ENCODE peak calls at places on chromosomes 11 and 22, in five cellular contexts. One of them, this sample, is unnamed.

GRCh38 chr22:49577168-49578060 is 250.3 kb downstream of the BRD1 start:
- DNase-seq in skeletal muscle cell: no peak
- DNase-seq in ovary: no peak
- DNase-seq in mesenchymal stem cell: no peak
- DNase-seq in fibroblast of lung: no peak
- DNase-seq in this sample: no peak

GRCh38 chr11:114081641-114082414 is 22.3 kb downstream of the ZBTB16 start:
- DNase-seq in skeletal muscle cell: peak; percentile 64
- DNase-seq in ovary: no peak
- DNase-seq in mesenchymal stem cell: peak; percentile 84
- DNase-seq in fibroblast of lung: peak; percentile 90
- DNase-seq in this sample: peak; percentile 71

GRCh38 chr11:69526453-69526810 is 45.0 kb downstream of the LINC01488 start:
- DNase-seq in skeletal muscle cell: no peak
- DNase-seq in ovary: no peak
- DNase-seq in mesenchymal stem cell: no peak
- DNase-seq in fibroblast of lung: no peak
- DNase-seq in this sample: no peak

GRCh38 chr11:30526558-30526957 is 59.6 kb downstream of the MPPED2 start:
- DNase-seq in skeletal muscle cell: no peak
- DNase-seq in ovary: no peak
- DNase-seq in mesenchymal stem cell: no peak
- DNase-seq in fibroblast of lung: no peak
- DNase-seq in this sample: no peak

GRCh38 chr22:47571616-47572015 is 809.2 kb downstream of the TBC1D22A start:
- DNase-seq in skeletal muscle cell: no peak
- DNase-seq in ovary: no peak
- DNase-seq in mesenchymal stem cell: no peak
- DNase-seq in fibroblast of lung: no peak
- DNase-seq in this sample: no peak

GRCh38 chr11:92276773-92277172 is 52.2 kb downstream of the FAT3 start:
- DNase-seq in skeletal muscle cell: no peak
- DNase-seq in ovary: no peak
- DNase-seq in mesenchymal stem cell: peak; percentile 30
- DNase-seq in fibroblast of lung: peak; percentile 65
- DNase-seq in this sample: peak; percentile 41

GRCh38 chr11:128587415-128587814 is at the start of gene ETS1:
- DNase-seq in skeletal muscle cell: no peak
- DNase-seq in ovary: no peak
- DNase-seq in mesenchymal stem cell: peak; percentile 27
- DNase-seq in fibroblast of lung: peak; percentile 27
- DNase-seq in this sample: no peak

GRCh38 chr11:11347583-11347982 is 5.5 kb downstream of the CSNK2A3 start:
- DNase-seq in skeletal muscle cell: no peak
- DNase-seq in ovary: no peak
- DNase-seq in mesenchymal stem cell: no peak
- DNase-seq in fibroblast of lung: no peak
- DNase-seq in this sample: no peak

GRCh38 chr22:18000441-18001039 is 23.8 kb downstream of the MICAL3 start:
- DNase-seq in skeletal muscle cell: no peak
- DNase-seq in ovary: peak; percentile 47
- DNase-seq in mesenchymal stem cell: peak; percentile 65
- DNase-seq in fibroblast of lung: no peak
- DNase-seq in this sample: no peak

GRCh38 chr11:72377596-72377995 is 56.7 kb downstream of the CLPB start:
- DNase-seq in skeletal muscle cell: no peak
- DNase-seq in ovary: no peak
- DNase-seq in mesenchymal stem cell: no peak
- DNase-seq in fibroblast of lung: no peak
- DNase-seq in this sample: no peak

GRCh38 chr22:44384981-44385610 is 72.3 kb upstream of the SHISAL1 start:
- DNase-seq in skeletal muscle cell: no peak
- DNase-seq in ovary: peak; percentile 14
- DNase-seq in mesenchymal stem cell: no peak
- DNase-seq in fibroblast of lung: no peak
- DNase-seq in this sample: no peak

GRCh38 chr11:126308271-126308671 is 4.4 kb downstream of the DCPS start:
- DNase-seq in skeletal muscle cell: no peak
- DNase-seq in ovary: no peak
- DNase-seq in mesenchymal stem cell: no peak
- DNase-seq in fibroblast of lung: no peak
- DNase-seq in this sample: no peak

GRCh38 chr11:1744879-1745700 is 5.3 kb downstream of the IFITM10 start:
- DNase-seq in skeletal muscle cell: no peak
- DNase-seq in ovary: no peak
- DNase-seq in mesenchymal stem cell: no peak
- DNase-seq in fibroblast of lung: no peak
- DNase-seq in this sample: no peak

GRCh38 chr11:94524293-94524692 is 12.0 kb downstream of the C11orf97 start:
- DNase-seq in skeletal muscle cell: no peak
- DNase-seq in ovary: no peak
- DNase-seq in mesenchymal stem cell: no peak
- DNase-seq in fibroblast of lung: no peak
- DNase-seq in this sample: no peak

GRCh38 chr11:46560300-46561025 is 33.4 kb downstream of the AMBRA1 start:
- DNase-seq in skeletal muscle cell: no peak
- DNase-seq in ovary: no peak
- DNase-seq in mesenchymal stem cell: peak; percentile 60
- DNase-seq in fibroblast of lung: peak; percentile 59
- DNase-seq in this sample: peak; percentile 68

GRCh38 chr11:132177106-132177505 is 806.7 kb downstream of the NTM start:
- DNase-seq in skeletal muscle cell: peak; percentile 20
- DNase-seq in ovary: no peak
- DNase-seq in mesenchymal stem cell: peak; percentile 53
- DNase-seq in fibroblast of lung: peak; percentile 72
- DNase-seq in this sample: peak; percentile 78

GRCh38 chr11:22192642-22193347 is at the start of gene ANO5:
- DNase-seq in skeletal muscle cell: no peak
- DNase-seq in ovary: peak; percentile 42
- DNase-seq in mesenchymal stem cell: no peak
- DNase-seq in fibroblast of lung: no peak
- DNase-seq in this sample: no peak

GRCh38 chr22:37983860-37984791 is at the start of gene SOX10:
- DNase-seq in skeletal muscle cell: no peak
- DNase-seq in ovary: no peak
- DNase-seq in mesenchymal stem cell: no peak
- DNase-seq in fibroblast of lung: no peak
- DNase-seq in this sample: no peak

GRCh38 chr11:33617672-33618362 is 82.8 kb downstream of the C11orf91 start:
- DNase-seq in skeletal muscle cell: no peak
- DNase-seq in ovary: no peak
- DNase-seq in mesenchymal stem cell: no peak
- DNase-seq in fibroblast of lung: no peak
- DNase-seq in this sample: peak; percentile 38

GRCh38 chr22:49382451-49382735 is 445.3 kb downstream of the BRD1 start:
- DNase-seq in skeletal muscle cell: no peak
- DNase-seq in ovary: no peak
- DNase-seq in mesenchymal stem cell: no peak
- DNase-seq in fibroblast of lung: no peak
- DNase-seq in this sample: no peak

DNA sequence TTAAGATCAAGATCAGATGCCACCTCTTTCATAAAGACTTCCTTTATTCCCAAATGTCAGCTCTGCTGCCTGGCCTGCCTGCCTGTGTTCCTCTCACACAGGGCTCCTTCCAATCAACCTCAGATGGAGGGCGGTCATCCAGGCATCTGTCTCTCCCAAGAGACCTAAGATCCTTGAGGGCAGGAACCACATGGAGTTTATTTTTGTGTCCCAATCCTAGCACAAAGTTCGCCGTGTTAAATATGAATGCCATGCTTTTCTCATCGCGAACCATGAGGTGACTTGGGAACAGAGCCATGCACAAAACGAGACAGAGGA is 72.7 kb upstream of the ARFGAP3 start:
- DNase-seq in skeletal muscle cell: no peak
- DNase-seq in ovary: no peak
- DNase-seq in mesenchymal stem cell: no peak
- DNase-seq in fibroblast of lung: no peak
- DNase-seq in this sample: no peak
- H3K4me3 ChIP-seq in skeletal muscle cell: no peak overlapping the region
- H3K4me3 ChIP-seq in ovary: no peak overlapping the region
- H3K4me3 ChIP-seq in mesenchymal stem cell: no peak overlapping the region
- H3K4me3 ChIP-seq in fibroblast of lung: no peak overlapping the region
- H3K4me3 ChIP-seq in this sample: no peak overlapping the region

GRCh38 chr11:117230286-117230961 is 1.4 kb downstream of the PCSK7 start:
- DNase-seq in skeletal muscle cell: no peak
- DNase-seq in ovary: no peak
- DNase-seq in mesenchymal stem cell: no peak
- DNase-seq in fibroblast of lung: no peak
- DNase-seq in this sample: peak; percentile 52
- H3K4me3 ChIP-seq in skeletal muscle cell: peak overlapping the region; percentile 85
- H3K4me3 ChIP-seq in ovary: no peak overlapping the region
- H3K4me3 ChIP-seq in mesenchymal stem cell: no peak overlapping the region
- H3K4me3 ChIP-seq in fibroblast of lung: no peak overlapping the region
- H3K4me3 ChIP-seq in this sample: peak overlapping the region; percentile 75

GRCh38 chr11:101477926-101478325 is 105.9 kb downstream of the TRPC6 start:
- DNase-seq in skeletal muscle cell: no peak
- DNase-seq in ovary: no peak
- DNase-seq in mesenchymal stem cell: no peak
- DNase-seq in fibroblast of lung: no peak
- DNase-seq in this sample: no peak

GRCh38 chr11:101476186-101476585 is 107.6 kb downstream of the TRPC6 start:
- DNase-seq in skeletal muscle cell: no peak
- DNase-seq in ovary: no peak
- DNase-seq in mesenchymal stem cell: no peak
- DNase-seq in fibroblast of lung: no peak
- DNase-seq in this sample: no peak

GRCh38 chr11:101478587-101479375 is 105.0 kb downstream of the TRPC6 start:
- DNase-seq in skeletal muscle cell: no peak
- DNase-seq in ovary: no peak
- DNase-seq in mesenchymal stem cell: peak; percentile 15
- DNase-seq in fibroblast of lung: no peak
- DNase-seq in this sample: no peak

GRCh38 chr11:101474666-101475065 is 109.1 kb downstream of the TRPC6 start:
- DNase-seq in skeletal muscle cell: no peak
- DNase-seq in ovary: no peak
- DNase-seq in mesenchymal stem cell: no peak
- DNase-seq in fibroblast of lung: no peak
- DNase-seq in this sample: no peak

GRCh38 chr11:101475699-101476098 is 108.1 kb downstream of the TRPC6 start:
- DNase-seq in skeletal muscle cell: no peak
- DNase-seq in ovary: no peak
- DNase-seq in mesenchymal stem cell: no peak
- DNase-seq in fibroblast of lung: no peak
- DNase-seq in this sample: no peak
- H3K4me3 ChIP-seq in skeletal muscle cell: no peak overlapping the region
- H3K4me3 ChIP-seq in ovary: no peak overlapping the region
- H3K4me3 ChIP-seq in mesenchymal stem cell: no peak overlapping the region
- H3K4me3 ChIP-seq in fibroblast of lung: no peak overlapping the region
- H3K4me3 ChIP-seq in this sample: no peak overlapping the region

GRCh38 chr11:74726547-74727182 is 4.6 kb downstream of the CHRDL2 start:
- DNase-seq in skeletal muscle cell: peak; percentile 49
- DNase-seq in ovary: peak; percentile 78
- DNase-seq in mesenchymal stem cell: peak; percentile 72
- DNase-seq in fibroblast of lung: peak; percentile 80
- DNase-seq in this sample: peak; percentile 87
- H3K4me3 ChIP-seq in skeletal muscle cell: no peak overlapping the region
- H3K4me3 ChIP-seq in ovary: no peak overlapping the region
- H3K4me3 ChIP-seq in mesenchymal stem cell: no peak overlapping the region
- H3K4me3 ChIP-seq in fibroblast of lung: no peak overlapping the region
- H3K4me3 ChIP-seq in this sample: no peak overlapping the region

GRCh38 chr11:47842749-47843148 is 5.4 kb downstream of the NUP160 start:
- DNase-seq in skeletal muscle cell: no peak
- DNase-seq in ovary: no peak
- DNase-seq in mesenchymal stem cell: no peak
- DNase-seq in fibroblast of lung: no peak
- DNase-seq in this sample: no peak

GRCh38 chr11:47846998-47847397 is 1.2 kb downstream of the NUP160 start:
- DNase-seq in skeletal muscle cell: no peak
- DNase-seq in ovary: no peak
- DNase-seq in mesenchymal stem cell: no peak
- DNase-seq in fibroblast of lung: no peak
- DNase-seq in this sample: no peak

GRCh38 chr11:47847537-47847891 is 636 bp downstream of the NUP160 start:
- DNase-seq in skeletal muscle cell: no peak
- DNase-seq in ovary: no peak
- DNase-seq in mesenchymal stem cell: no peak
- DNase-seq in fibroblast of lung: no peak
- DNase-seq in this sample: no peak

GRCh38 chr11:47847892-47848635 is at the start of gene NUP160:
- DNase-seq in skeletal muscle cell: no peak
- DNase-seq in ovary: peak; percentile 86
- DNase-seq in mesenchymal stem cell: peak; percentile 77
- DNase-seq in fibroblast of lung: peak; percentile 45
- DNase-seq in this sample: peak; percentile 53

DNA sequence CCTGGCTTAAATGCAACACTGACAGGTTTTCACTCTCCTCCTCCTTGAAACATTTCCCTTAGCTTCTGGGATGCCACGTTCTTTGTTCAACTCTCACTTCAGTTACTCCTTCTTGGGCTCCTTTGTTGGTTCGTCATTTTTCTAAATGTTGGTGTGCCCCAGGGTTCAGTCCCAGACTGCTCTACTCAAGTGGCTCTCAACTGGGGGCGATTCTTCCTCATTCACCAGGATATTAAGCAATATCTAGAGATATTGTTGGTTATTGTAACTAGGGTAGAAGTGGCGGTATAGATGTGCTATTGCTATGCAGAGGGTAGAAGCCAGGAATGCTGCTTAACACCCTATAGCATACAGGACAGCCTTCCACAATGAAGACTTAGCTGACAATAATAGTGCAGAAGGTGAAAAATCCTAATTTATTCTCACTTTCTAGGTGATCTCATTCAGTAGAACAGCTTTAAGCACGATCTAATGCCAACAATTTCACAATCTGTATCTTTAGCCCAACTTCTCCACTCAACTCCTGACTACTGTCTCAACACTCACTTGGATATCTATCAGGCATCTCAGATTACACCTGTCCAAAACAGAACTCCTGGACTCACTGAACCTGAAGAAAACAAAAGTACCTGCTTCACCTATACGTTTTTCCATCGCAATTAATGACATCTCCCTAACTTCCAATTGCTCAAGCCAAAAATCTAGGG is 4.6 kb downstream of the NUP160 start:
- DNase-seq in skeletal muscle cell: no peak
- DNase-seq in ovary: no peak
- DNase-seq in mesenchymal stem cell: no peak
- DNase-seq in fibroblast of lung: no peak
- DNase-seq in this sample: peak; percentile 33
- H3K4me3 ChIP-seq in skeletal muscle cell: no peak overlapping the region
- H3K4me3 ChIP-seq in ovary: no peak overlapping the region
- H3K4me3 ChIP-seq in mesenchymal stem cell: no peak overlapping the region
- H3K4me3 ChIP-seq in fibroblast of lung: no peak overlapping the region
- H3K4me3 ChIP-seq in this sample: no peak overlapping the region

This sample was measured in choroid plexus epithelial cell.